ENCODE peak calls at places on chromosomes 3 and 15, in nine cellular contexts. F, E, M, B, R, Q, J, U and G are unnamed samples.

GRCh38 chr15:40925863-40926658 is 3.1 kb upstream of the DLL4 start:
- DNase-seq in F (no peak), E (no peak), M (no peak), B (no peak), R (no peak), Q (no peak), J (no peak), U (peak), G (no peak)

GRCh38 chr3:170529346-170529745 is 56.5 kb downstream of the SLC7A14 start:
- DNase-seq in F (no peak), E (no peak), M (no peak), B (no peak), R (no peak), Q (no peak), J (no peak), U (no peak), G (no peak)

GRCh38 chr3:111729087-111729846 is 129.8 kb upstream of the PHLDB2 start:
- DNase-seq in F (peak), E (peak), M (no peak), B (peak), R (peak), Q (peak), J (peak), U (no peak), G (peak)

GRCh38 chr3:185766645-185767323 is 58.1 kb downstream of the IGF2BP2 start:
- DNase-seq in F (no peak), E (no peak), M (peak), B (no peak), R (peak), Q (no peak), J (no peak), U (no peak), G (no peak)

GRCh38 chr15:88498991-88499390 is 31.5 kb downstream of the MRPS11 start:
- DNase-seq in F (peak), E (no peak), M (no peak), B (no peak), R (no peak), Q (no peak), J (no peak), U (no peak), G (peak)

GRCh38 chr3:113873814-113874526 is 35.4 kb downstream of the GRAMD1C start:
- DNase-seq in F (no peak), E (no peak), M (no peak), B (no peak), R (no peak), Q (no peak), J (no peak), U (no peak), G (no peak)

GRCh38 chr3:31767920-31768319 is 213.1 kb downstream of the OSBPL10 start:
- DNase-seq in F (no peak), E (no peak), M (no peak), B (no peak), R (no peak), Q (no peak), J (no peak), U (no peak), G (no peak)

GRCh38 chr3:73431136-73431933 is 193.4 kb downstream of the PDZRN3 start:
- DNase-seq in F (no peak), E (no peak), M (no peak), B (no peak), R (no peak), Q (no peak), J (no peak), U (no peak), G (no peak)

GRCh38 chr15:27412413-27412812 is 441.4 kb downstream of the GABRG3 start:
- DNase-seq in F (no peak), E (no peak), M (no peak), B (no peak), R (peak), Q (no peak), J (no peak), U (no peak), G (no peak)

GRCh38 chr3:23094890-23095462 is 108.2 kb upstream of the UBE2E2 start:
- DNase-seq in F (no peak), E (no peak), M (peak), B (no peak), R (peak), Q (no peak), J (no peak), U (no peak), G (no peak)

GRCh38 chr3:185362850-185363661 is at the start of gene MAP3K13:
- DNase-seq in F (peak), E (peak), M (peak), B (peak), R (peak), Q (peak), J (peak), U (peak), G (peak)

GRCh38 chr15:41115652-41116115 is 396 bp downstream of the INO80 start:
- DNase-seq in F (peak), E (peak), M (no peak), B (no peak), R (peak), Q (no peak), J (no peak), U (no peak), G (peak)

GRCh38 chr3:156577731-156578130 is 22.8 kb upstream of the SSR3 start:
- DNase-seq in F (no peak), E (no peak), M (peak), B (no peak), R (peak), Q (peak), J (peak), U (no peak), G (no peak)

GRCh38 chr3:33602829-33603228 is 115.2 kb downstream of the CLASP2 start:
- DNase-seq in F (peak), E (no peak), M (no peak), B (no peak), R (no peak), Q (no peak), J (no peak), U (no peak), G (peak)